ENCODE peak calls at places on chromosomes 11 and 22, in nine cellular contexts. S, P, F, T, U, D, Z, R and B are unnamed samples.

GRCh38 chr22:22386602-22387385 is 121.7 kb downstream of the ZNF280B start:
- DNase-seq in S (no peak), P (no peak), F (no peak), T (peak), U (no peak), D (no peak), Z (no peak), R (no peak), B (no peak)

GRCh38 chr22:37243402-37244113 is 511 bp downstream of the RAC2 start:
- DNase-seq in S (no peak), P (no peak), F (no peak), T (no peak), U (no peak), D (no peak), Z (no peak), R (no peak), B (no peak)

GRCh38 chr11:72228844-72229231 is 4.3 kb downstream of the INPPL1 start:
- DNase-seq in S (no peak), P (no peak), F (no peak), T (no peak), U (no peak), D (no peak), Z (peak), R (no peak), B (no peak)

GRCh38 chr11:118885831-118886571 is 2.3 kb downstream of the CXCR5 start:
- DNase-seq in S (no peak), P (no peak), F (no peak), T (no peak), U (no peak), D (no peak), Z (no peak), R (no peak), B (no peak)

GRCh38 chr22:27842994-27843431 is 41.5 kb upstream of the MN1 start:
- DNase-seq in S (no peak), P (no peak), F (peak), T (no peak), U (no peak), D (no peak), Z (no peak), R (no peak), B (no peak)

GRCh38 chr11:60504219-60504618 is 11.0 kb upstream of the MS4A13 start:
- DNase-seq in S (no peak), P (no peak), F (peak), T (no peak), U (no peak), D (no peak), Z (no peak), R (no peak), B (no peak)

GRCh38 chr11:6655020-6655789 is 404 bp downstream of the DCHS1 start:
- DNase-seq in S (no peak), P (no peak), F (no peak), T (no peak), U (no peak), D (no peak), Z (no peak), R (peak), B (no peak)

GRCh38 chr11:61913699-61914395 is 3.5 kb downstream of the RAB3IL1 start:
- DNase-seq in S (no peak), P (no peak), F (no peak), T (no peak), U (no peak), D (no peak), Z (no peak), R (no peak), B (no peak)

GRCh38 chr22:17120711-17121234 is 387 bp downstream of the TMEM121B start:
- DNase-seq in S (no peak), P (no peak), F (no peak), T (no peak), U (no peak), D (no peak), Z (no peak), R (no peak), B (no peak)

GRCh38 chr11:33881651-33882279 is 10.1 kb downstream of the LMO2 start:
- DNase-seq in S (no peak), P (no peak), F (no peak), T (no peak), U (no peak), D (no peak), Z (no peak), R (no peak), B (no peak)

GRCh38 chr22:46352691-46353386 is 17.3 kb downstream of the TRMU start:
- DNase-seq in S (no peak), P (no peak), F (no peak), T (no peak), U (no peak), D (peak), Z (no peak), R (peak), B (no peak)

GRCh38 chr22:23756891-23757290 is 2.7 kb upstream of the VPREB3 start:
- DNase-seq in S (no peak), P (no peak), F (no peak), T (no peak), U (no peak), D (no peak), Z (no peak), R (no peak), B (no peak)

GRCh38 chr22:40116496-40117200 is 61.1 kb upstream of the TNRC6B start:
- DNase-seq in S (no peak), P (no peak), F (no peak), T (no peak), U (peak), D (no peak), Z (no peak), R (no peak), B (no peak)

GRCh38 chr11:48210052-48210451 is 6.6 kb upstream of the OR4B1 start:
- DNase-seq in S (no peak), P (no peak), F (no peak), T (no peak), U (no peak), D (peak), Z (no peak), R (peak), B (no peak)

GRCh38 chr11:128603003-128603715 is 15.8 kb upstream of the ETS1 start:
- DNase-seq in S (no peak), P (no peak), F (no peak), T (no peak), U (no peak), D (no peak), Z (no peak), R (no peak), B (no peak)

GRCh38 chr11:9002920-9003572 is 755 bp downstream of the NRIP3 start:
- DNase-seq in S (no peak), P (no peak), F (no peak), T (peak), U (no peak), D (no peak), Z (no peak), R (no peak), B (no peak)

GRCh38 chr22:49930596-49931412 is 12.4 kb downstream of the CRELD2 start:
- DNase-seq in S (no peak), P (no peak), F (peak), T (peak), U (no peak), D (peak), Z (peak), R (peak), B (no peak)

GRCh38 chr22:18978506-18978905 is 42.4 kb upstream of the PRODH start:
- DNase-seq in S (no peak), P (no peak), F (no peak), T (no peak), U (no peak), D (no peak), Z (no peak), R (no peak), B (no peak)

GRCh38 chr22:30891443-30891755 is 77.2 kb downstream of the MORC2 start:
- DNase-seq in S (no peak), P (no peak), F (no peak), T (no peak), U (no peak), D (no peak), Z (no peak), R (no peak), B (no peak)

GRCh38 chr11:108008656-108009496 is at the start of gene CUL5:
- DNase-seq in S (peak), P (peak), F (peak), T (peak), U (peak), D (peak), Z (peak), R (peak), B (peak)

GRCh38 chr11:82858556-82859091 is 41.6 kb downstream of the PRCP start:
- DNase-seq in S (no peak), P (no peak), F (no peak), T (no peak), U (no peak), D (peak), Z (no peak), R (peak), B (no peak)

GRCh38 chr22:46275455-46276129 is 7.8 kb downstream of the TTC38 start:
- DNase-seq in S (no peak), P (no peak), F (no peak), T (no peak), U (no peak), D (no peak), Z (no peak), R (no peak), B (no peak)

GRCh38 chr11:67033661-67034166 is 10.8 kb downstream of the SYT12 start:
- DNase-seq in S (no peak), P (no peak), F (no peak), T (no peak), U (no peak), D (peak), Z (no peak), R (peak), B (peak)

GRCh38 chr22:37088108-37088605 is 21.4 kb downstream of the TMPRSS6 start:
- DNase-seq in S (no peak), P (no peak), F (no peak), T (no peak), U (no peak), D (peak), Z (no peak), R (peak), B (no peak)

GRCh38 chr11:100687032-100687629 is at the start of gene ARHGAP42:
- DNase-seq in S (peak), P (no peak), F (peak), T (no peak), U (no peak), D (peak), Z (peak), R (peak), B (peak)

GRCh38 chr11:63762662-63763505 is 5.7 kb downstream of the ZFTA start:
- DNase-seq in S (no peak), P (no peak), F (peak), T (peak), U (no peak), D (peak), Z (no peak), R (no peak), B (no peak)